ENCODE peak calls at places on chromosomes 16 and 17, in four cellular contexts. R is IMR-90, Q is K562, A is keratinocyte. E is an unnamed sample. For H3K9me1, the result is how much of the 10 kb centered on the place peaks cover.

GRCh38 chr17:63946440-63947363 is 14.6 kb upstream of the CD79B start:
- DNase-seq in R (peak), A (no peak), Q (peak), E (peak)

GRCh38 chr17:13557077-13557476 is 44.7 kb downstream of the HS3ST3A1 start:
- DNase-seq in R (peak), Q (no peak), A (no peak), E (no peak)

GRCh38 chr16:10629592-10629963 is 49.2 kb upstream of the EMP2 start:
- DNase-seq in Q (no peak), A (no peak), R (no peak), E (no peak)

GRCh38 chr16:64669573-64669972 is 452.3 kb downstream of the CDH11 start:
- DNase-seq in A (no peak), R (no peak), Q (no peak), E (no peak)

GRCh38 chr16:46918400-46918799 is 34.2 kb downstream of the GPT2 start:
- DNase-seq in A (no peak), R (no peak), Q (no peak), E (no peak)

GRCh38 chr16:78930561-78930960 is 670.0 kb downstream of the MAF start:
- DNase-seq in Q (no peak), A (no peak), R (no peak), E (no peak)

GRCh38 chr16:15690296-15690695 is 40.3 kb downstream of the NDE1 start:
- DNase-seq in A (no peak), Q (no peak), R (peak), E (no peak)

GRCh38 chr17:78043031-78043430 is 84.5 kb downstream of the TNRC6C start:
- DNase-seq in Q (no peak), A (no peak), R (no peak), E (no peak)

GRCh38 chr17:31293586-31293985 is 3.5 kb downstream of the OMG start:
- DNase-seq in A (no peak), R (no peak), Q (no peak), E (no peak)

GRCh38 chr16:17360810-17361209 is 110.0 kb downstream of the XYLT1 start:
- DNase-seq in R (no peak), Q (no peak), A (no peak), E (no peak)

GRCh38 chr16:17364319-17365210 is 106.2 kb downstream of the XYLT1 start:
- DNase-seq in Q (no peak), R (peak), A (no peak), E (no peak)

GRCh38 chr16:17362946-17363345 is 107.8 kb downstream of the XYLT1 start:
- DNase-seq in R (peak), Q (no peak), A (no peak), E (no peak)

GRCh38 chr16:17359778-17360177 is 111.0 kb downstream of the XYLT1 start:
- DNase-seq in R (peak), A (no peak), Q (no peak), E (no peak)

GRCh38 chr16:17362191-17362590 is 108.6 kb downstream of the XYLT1 start:
- DNase-seq in R (no peak), A (no peak), Q (no peak), E (no peak)
- H3K9me1 ChIP-seq in R (under half), A (under half), Q (under half), E (under half)

GRCh38 chr17:65664296-65664695 is 102.8 kb upstream of the AXIN2 start:
- DNase-seq in Q (no peak), A (no peak), R (peak), E (no peak)

GRCh38 chr17:65664696-65665095 is 103.2 kb upstream of the AXIN2 start:
- DNase-seq in R (no peak), Q (no peak), A (no peak), E (no peak)

GRCh38 chr17:65660078-65660477 is 98.6 kb upstream of the AXIN2 start:
- DNase-seq in Q (no peak), R (no peak), A (no peak), E (no peak)

GRCh38 chr17:65660947-65661346 is 99.5 kb upstream of the AXIN2 start:
- DNase-seq in A (no peak), R (peak), Q (peak), E (peak)

DNA sequence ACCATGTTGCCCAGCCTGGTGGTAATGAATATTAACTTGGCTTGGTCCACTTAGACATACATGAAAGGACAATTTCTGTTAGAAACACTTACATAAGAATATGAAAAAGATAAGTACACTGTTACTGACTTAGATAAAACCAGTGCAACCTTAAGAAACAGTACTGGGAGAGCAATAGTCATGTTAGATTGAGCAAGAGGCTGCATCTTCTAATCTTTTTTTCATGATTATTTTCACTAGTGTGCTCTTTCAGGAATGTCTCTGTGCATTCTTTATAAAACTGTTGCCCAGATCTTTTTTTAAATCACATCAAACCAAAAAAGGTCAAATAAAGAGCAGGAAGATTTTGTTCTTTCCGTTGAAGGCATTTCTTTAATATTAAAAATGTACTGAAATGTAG is 100.7 kb upstream of the AXIN2 start:
- DNase-seq in Q (no peak), R (peak), A (no peak), E (no peak)
- H2AFZ ChIP-seq in Q (no peak), R (no peak), A (no peak), E (no peak)

GRCh38 chr17:3647769-3648540 is 11.4 kb downstream of the CTNS start:
- DNase-seq in R (peak), A (no peak), Q (no peak), E (peak)
- H3K9me1 ChIP-seq in R (under half), A (under half), Q (under half), E (under half)

GRCh38 chr17:58006563-58006923 is 503 bp downstream of the SRSF1 start:
- DNase-seq in A (no peak), Q (peak), R (peak), E (peak)
- H2AFZ ChIP-seq in A (peak), Q (peak), R (peak), E (no peak)

DNA sequence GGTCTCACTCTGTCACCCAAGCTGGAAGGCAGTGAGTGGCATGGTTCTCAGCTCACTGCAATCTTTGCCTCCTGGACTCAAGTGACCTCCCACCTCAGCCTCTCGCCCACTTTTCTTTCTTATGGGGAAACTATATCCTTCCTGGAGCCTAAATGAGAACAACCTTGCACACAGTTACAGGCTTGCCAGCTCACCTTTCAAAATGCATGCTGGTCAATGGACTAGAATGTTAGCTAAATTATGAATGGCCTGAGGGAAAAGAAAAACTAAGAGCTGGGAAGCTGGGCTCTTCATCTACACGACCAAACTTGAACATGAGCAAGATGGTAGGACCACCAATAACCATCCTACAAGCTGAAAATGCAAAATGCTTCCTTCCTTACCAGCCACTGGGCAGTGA is 10.6 kb upstream of the LHX1 start:
- DNase-seq in Q (no peak), R (no peak), A (no peak), E (no peak)
- H3K9me1 ChIP-seq in Q (under half), R (under half), A (under half), E (under half)

E was measured in endothelial cell of umbilical vein.